ENCODE peak calls at places on chromosome 14, in five cellular contexts. Z, M, P, F and Q are unnamed samples.

GRCh38 chr14:74140374-74140850 is 55.7 kb downstream of the LIN52 start:
- DNase-seq in M (peak; percentile 11), F (peak; percentile 29), P (no peak), Z (peak; percentile 84), Q (no peak)

GRCh38 chr14:24178399-24179178 is 6.7 kb downstream of the REC8 start:
- DNase-seq in P (no peak), M (no peak), Z (no peak), F (no peak), Q (no peak)

GRCh38 chr14:55136241-55136640 is 7.2 kb downstream of the LGALS3 start:
- DNase-seq in P (no peak), F (no peak), M (no peak), Z (no peak), Q (no peak)

GRCh38 chr14:48398675-48399282 is 723.4 kb upstream of the MDGA2 start:
- DNase-seq in Z (no peak), P (no peak), M (peak; percentile 12), F (peak; percentile 88), Q (no peak)

GRCh38 chr14:103854822-103855733 is 7.7 kb upstream of the PPP1R13B start:
- DNase-seq in P (peak; percentile 79), Z (peak; percentile 77), F (peak; percentile 72), M (peak; percentile 86), Q (no peak)

GRCh38 chr14:62126885-62127478 is 364.8 kb downstream of the SNAPC1 start:
- DNase-seq in F (peak; percentile 80), Z (no peak), P (no peak), M (no peak), Q (no peak)

GRCh38 chr14:95359974-95360826 is 40.5 kb upstream of the CLMN start:
- DNase-seq in F (peak; percentile 80), P (peak; percentile 38), Z (no peak), M (no peak), Q (peak; percentile 43)

GRCh38 chr14:55579724-55580400 is at the start of gene KTN1:
- DNase-seq in M (peak; percentile 84), Z (peak; percentile 91), F (peak; percentile 85), P (peak; percentile 86), Q (peak; percentile 24)

GRCh38 chr14:50025073-50025472 is 91.3 kb downstream of the VCPKMT start:
- DNase-seq in F (no peak), Z (no peak), P (no peak), M (no peak), Q (no peak)

GRCh38 chr14:61466249-61466904 is 145.0 kb downstream of the PRKCH start:
- DNase-seq in P (no peak), Z (no peak), F (peak; percentile 79), M (no peak), Q (no peak)

GRCh38 chr14:27845241-27845850 is 921.2 kb upstream of the FOXG1 start:
- DNase-seq in F (peak; percentile 12), Z (peak; percentile 31), P (no peak), M (no peak), Q (no peak)

GRCh38 chr14:57863471-57863870 is 2.4 kb downstream of the SLC35F4 start:
- DNase-seq in P (no peak), Z (no peak), F (no peak), M (no peak), Q (no peak)

GRCh38 chr14:64953661-64954060 is 11.1 kb upstream of the GPX2 start:
- DNase-seq in F (no peak), Z (no peak), M (no peak), P (no peak), Q (no peak)

GRCh38 chr14:64951724-64952123 is 9.2 kb upstream of the GPX2 start:
- DNase-seq in Z (no peak), P (no peak), F (no peak), M (no peak), Q (no peak)

GRCh38 chr14:64953310-64953654 is 10.7 kb upstream of the GPX2 start:
- DNase-seq in M (no peak), P (no peak), F (no peak), Z (no peak), Q (no peak)

GRCh38 chr14:64951291-64951690 is 8.7 kb upstream of the GPX2 start:
- DNase-seq in Z (no peak), F (no peak), P (no peak), M (no peak), Q (no peak)

DNA sequence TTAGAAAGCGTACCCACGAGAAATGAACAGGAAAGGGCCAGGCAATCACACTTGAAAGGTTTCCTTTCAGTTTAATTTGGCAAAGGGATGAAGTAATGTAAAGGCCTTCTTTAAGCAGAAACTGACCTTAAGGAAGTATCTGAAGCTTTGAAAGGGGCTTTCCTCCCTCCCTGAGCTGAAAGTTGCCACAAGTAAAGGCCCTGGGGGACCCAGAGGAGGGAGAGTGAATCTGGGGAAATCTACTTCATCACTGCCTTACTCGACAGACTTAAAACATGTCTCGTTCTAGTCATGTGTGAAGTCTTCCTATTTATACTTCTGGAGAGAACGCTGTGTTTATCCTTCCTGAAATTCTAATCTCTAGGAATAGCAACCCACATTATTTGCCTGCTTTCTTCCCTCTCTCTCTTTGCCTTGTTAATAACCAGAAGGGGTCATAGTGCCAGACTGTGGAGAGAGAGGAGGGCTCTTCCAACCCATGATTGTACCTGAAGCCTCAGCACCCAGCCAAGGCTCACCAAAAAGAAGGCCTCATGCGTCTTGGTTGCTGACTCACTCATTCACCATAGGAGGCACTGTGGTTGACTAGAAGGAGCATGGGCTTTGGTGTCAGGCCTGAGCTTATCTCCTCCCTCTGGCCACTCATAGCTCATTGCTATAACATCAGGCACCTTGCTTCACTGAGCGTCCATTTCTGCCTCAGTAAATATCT is 10.2 kb upstream of the GPX2 start:
- DNase-seq in F (peak; percentile 64), M (no peak), P (no peak), Z (no peak), Q (no peak)
- TF ChIP-seq CTCF in F (peak; percentile 57), M (no peak), P (no peak), Z (no peak), Q (no peak)

GRCh38 chr14:93969082-93969828 is 7.1 kb downstream of the ASB2 start:
- DNase-seq in M (no peak), F (no peak), P (no peak), Z (no peak), Q (no peak)
- H3K4me1 ChIP-seq in M (no peaks in the 10 kb centered on the region), F (no peaks in the 10 kb centered on the region), P (peaks cover 9% of the 10 kb centered on the region), Z (peaks cover 22% of the 10 kb centered on the region), Q (peaks cover 11% of the 10 kb centered on the region)

GRCh38 chr14:102139248-102140026 is at the start of gene WDR20:
- DNase-seq in F (peak; percentile 99), Z (peak; percentile 98), M (peak; percentile 100), P (peak; percentile 99), Q (peak; percentile 90)
- TF ChIP-seq CTCF in F (peak; percentile 40), Z (no peak), M (no peak), P (no peak), Q (no peak)

GRCh38 chr14:93958567-93959238 is 17.7 kb downstream of the ASB2 start:
- DNase-seq in P (no peak), F (no peak), M (no peak), Z (no peak), Q (no peak)

GRCh38 chr14:93957333-93957710 is 19.0 kb downstream of the ASB2 start:
- DNase-seq in Z (no peak), P (no peak), F (no peak), M (no peak), Q (no peak)

GRCh38 chr14:93959239-93960107 is 16.9 kb downstream of the ASB2 start:
- DNase-seq in Z (peak; percentile 67), P (peak; percentile 77), F (peak; percentile 59), M (peak; percentile 79), Q (peak; percentile 90)

GRCh38 chr14:93956514-93957332 is 19.6 kb downstream of the ASB2 start:
- DNase-seq in Z (no peak), P (no peak), M (no peak), F (no peak), Q (no peak)

GRCh38 chr14:93957751-93958566 is 18.4 kb downstream of the ASB2 start:
- DNase-seq in Z (no peak), M (no peak), P (no peak), F (no peak), Q (no peak)
- H3K4me1 ChIP-seq in Z (peaks cover 64% of the 10 kb centered on the region), M (peaks cover 20% of the 10 kb centered on the region), P (peaks cover 42% of the 10 kb centered on the region), F (no peaks in the 10 kb centered on the region), Q (peaks cover 6% of the 10 kb centered on the region)

GRCh38 chr14:52125885-52126284 is 57.0 kb upstream of the NID2 start:
- DNase-seq in M (no peak), P (no peak), F (no peak), Z (no peak), Q (no peak)

GRCh38 chr14:52121441-52121840 is 52.6 kb upstream of the NID2 start:
- DNase-seq in F (no peak), M (no peak), Z (no peak), P (no peak), Q (no peak)

GRCh38 chr14:52119030-52119429 is 50.2 kb upstream of the NID2 start:
- DNase-seq in Z (no peak), M (peak; percentile 62), P (no peak), F (no peak), Q (no peak)

GRCh38 chr14:52129733-52130132 is 60.9 kb upstream of the NID2 start:
- DNase-seq in F (no peak), P (no peak), M (no peak), Z (no peak), Q (no peak)

DNA sequence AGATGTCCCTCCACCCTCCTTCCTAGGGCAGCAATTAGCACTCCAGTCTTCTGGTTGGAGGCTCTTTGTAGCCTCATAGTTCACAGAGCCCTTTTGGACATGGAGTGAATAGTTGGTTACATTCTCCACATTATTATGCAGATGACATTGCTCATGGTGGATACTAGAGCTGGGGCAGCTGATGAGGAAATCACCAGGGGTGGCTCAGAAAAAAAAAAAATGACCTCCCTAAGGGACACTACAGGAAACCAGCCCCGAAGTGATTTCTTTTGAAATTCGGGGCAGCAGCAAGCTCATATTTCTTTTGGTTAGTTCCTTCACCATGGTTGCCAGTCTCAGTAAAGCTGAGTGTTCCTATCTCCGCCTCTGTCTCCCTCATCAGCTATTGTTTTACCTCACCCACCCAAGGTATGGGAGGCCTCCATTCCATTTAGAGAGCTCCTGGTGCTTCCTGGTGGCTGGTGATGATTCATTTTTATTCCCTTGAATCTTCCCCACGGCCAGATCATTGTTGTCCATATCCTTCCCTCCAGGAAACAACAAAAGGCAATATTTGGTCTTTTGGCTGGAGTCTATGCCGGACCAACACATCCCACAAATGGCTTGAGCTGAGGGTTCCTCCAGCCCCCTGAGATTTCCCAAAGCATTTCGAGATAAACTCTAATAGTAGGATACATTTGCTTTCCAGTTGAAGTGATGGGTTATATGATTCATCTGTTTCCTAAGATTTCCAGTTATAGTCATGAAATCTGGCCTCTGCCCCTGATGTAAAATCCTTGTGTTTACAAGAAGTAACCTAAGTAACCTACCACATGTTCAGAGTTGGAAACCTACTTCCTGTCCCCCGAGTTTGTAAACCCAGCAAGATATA is 56.2 kb upstream of the NID2 start:
- DNase-seq in Z (no peak), F (peak; percentile 55), M (no peak), P (no peak), Q (no peak)
- TF ChIP-seq CTCF in Z (no peak), F (no peak), M (no peak), P (no peak), Q (no peak)